ENCODE peak calls at places on chromosomes 3 and 15, in ten cellular contexts. L, X, A, U, S, G, E, Z, Q and J are unnamed samples.

GRCh38 chr15:80179025-80179759 is 26.4 kb downstream of the FAH start:
- DNase-seq in E (no peak), Z (peak), Q (no peak), U (peak), L (peak), S (no peak), G (peak), X (no peak), A (no peak), J (peak)

GRCh38 chr15:22877607-22878006 is 39.1 kb downstream of the NIPA2 start:
- DNase-seq in U (no peak), G (no peak), Z (no peak), S (no peak), A (no peak), Q (no peak), X (no peak), L (no peak), E (no peak), J (no peak)

GRCh38 chr3:98027084-98027445 is 8.1 kb downstream of the GABRR3 start:
- DNase-seq in E (no peak), S (no peak), G (no peak), L (peak), Q (no peak), Z (no peak), A (no peak), X (no peak), U (no peak), J (peak)

GRCh38 chr3:169432692-169433432 is 230.7 kb downstream of the MECOM start:
- DNase-seq in L (no peak), A (no peak), G (no peak), Z (no peak), X (no peak), Q (no peak), S (no peak), E (no peak), U (no peak), J (no peak)

GRCh38 chr3:107985496-107985895 is 105.3 kb downstream of the CD47 start:
- DNase-seq in Q (no peak), S (no peak), E (no peak), X (no peak), Z (no peak), U (no peak), G (no peak), L (no peak), A (no peak), J (no peak)

GRCh38 chr15:82681371-82681770 is 28.3 kb downstream of the AP3B2 start:
- DNase-seq in E (no peak), X (no peak), U (no peak), S (no peak), L (no peak), A (no peak), Q (no peak), Z (no peak), G (no peak), J (no peak)

GRCh38 chr15:82689147-82689546 is 20.5 kb downstream of the AP3B2 start:
- DNase-seq in U (no peak), E (no peak), S (no peak), A (no peak), L (no peak), Q (no peak), Z (no peak), G (no peak), X (no peak), J (no peak)

GRCh38 chr3:193846569-193846968 is 253.6 kb downstream of the OPA1 start:
- DNase-seq in E (no peak), X (no peak), G (no peak), L (no peak), Z (no peak), A (no peak), U (no peak), S (no peak), Q (no peak), J (no peak)

GRCh38 chr3:16890605-16891333 is 6.0 kb downstream of the PLCL2 start:
- DNase-seq in E (no peak), L (no peak), Z (no peak), U (peak), A (no peak), G (peak), S (no peak), Q (no peak), X (no peak), J (no peak)

GRCh38 chr15:70875001-70875782 is 17.0 kb downstream of the THAP10 start:
- DNase-seq in Q (no peak), E (no peak), S (no peak), Z (peak), U (peak), X (no peak), L (peak), A (no peak), G (peak), J (peak)

GRCh38 chr15:94375997-94376396 is 144.6 kb downstream of the MCTP2 start:
- DNase-seq in A (no peak), S (no peak), Q (peak), X (no peak), Z (no peak), E (no peak), G (no peak), U (no peak), L (no peak), J (no peak)
- TF ChIP-seq CTCF in A (no peak), S (no peak), Q (no peak), X (peak), Z (peak), E (peak), G (no peak), U (no peak), L (no peak), J (no peak)

GRCh38 chr3:110243081-110243480 is 828.5 kb upstream of the NECTIN3 start:
- DNase-seq in X (no peak), A (no peak), U (peak), G (peak), L (peak), S (no peak), E (no peak), Q (no peak), Z (peak), J (peak)

GRCh38 chr3:110248666-110249065 is 823.0 kb upstream of the NECTIN3 start:
- DNase-seq in L (no peak), A (no peak), X (no peak), G (peak), Q (no peak), Z (peak), U (peak), S (no peak), E (no peak), J (peak)

GRCh38 chr3:110246796-110247369 is 824.7 kb upstream of the NECTIN3 start:
- DNase-seq in X (no peak), E (no peak), Z (no peak), S (no peak), A (no peak), L (peak), U (peak), Q (no peak), G (no peak), J (peak)
- TF ChIP-seq CTCF in X (no peak), E (no peak), Z (no peak), S (no peak), A (no peak), L (no peak), U (no peak), Q (no peak), G (no peak), J (no peak)

GRCh38 chr15:86235667-86236066 is 156.0 kb downstream of the AGBL1 start:
- DNase-seq in S (no peak), Q (no peak), G (no peak), E (no peak), X (no peak), L (no peak), A (no peak), Z (no peak), U (no peak), J (no peak)

GRCh38 chr15:86229306-86229705 is 149.6 kb downstream of the AGBL1 start:
- DNase-seq in U (no peak), X (no peak), Z (no peak), S (no peak), L (no peak), A (no peak), E (no peak), Q (no peak), G (no peak), J (no peak)

GRCh38 chr15:86236721-86237121 is 157.1 kb downstream of the AGBL1 start:
- DNase-seq in E (no peak), X (peak), A (no peak), Q (peak), U (no peak), L (no peak), Z (no peak), G (no peak), S (no peak), J (no peak)

GRCh38 chr15:86229966-86230365 is 150.3 kb downstream of the AGBL1 start:
- DNase-seq in L (no peak), A (no peak), U (no peak), E (no peak), Z (no peak), Q (no peak), G (no peak), S (no peak), X (no peak), J (no peak)

GRCh38 chr15:86231864-86232801 is 152.5 kb downstream of the AGBL1 start:
- DNase-seq in X (peak), A (no peak), Q (peak), E (no peak), U (peak), G (peak), S (peak), L (peak), Z (peak), J (peak)
- TF ChIP-seq CTCF in X (peak), A (peak), Q (peak), E (peak), U (peak), G (peak), S (peak), L (peak), Z (peak), J (peak)

GRCh38 chr3:129441782-129442181 is 1.8 kb downstream of the IFT122 start:
- DNase-seq in Z (peak), E (peak), X (no peak), Q (no peak), S (no peak), L (peak), A (no peak), U (peak), G (peak), J (peak)
- TF ChIP-seq CTCF in Z (peak), E (no peak), X (no peak), Q (no peak), S (no peak), L (peak), A (no peak), U (peak), G (no peak), J (peak)

DNA sequence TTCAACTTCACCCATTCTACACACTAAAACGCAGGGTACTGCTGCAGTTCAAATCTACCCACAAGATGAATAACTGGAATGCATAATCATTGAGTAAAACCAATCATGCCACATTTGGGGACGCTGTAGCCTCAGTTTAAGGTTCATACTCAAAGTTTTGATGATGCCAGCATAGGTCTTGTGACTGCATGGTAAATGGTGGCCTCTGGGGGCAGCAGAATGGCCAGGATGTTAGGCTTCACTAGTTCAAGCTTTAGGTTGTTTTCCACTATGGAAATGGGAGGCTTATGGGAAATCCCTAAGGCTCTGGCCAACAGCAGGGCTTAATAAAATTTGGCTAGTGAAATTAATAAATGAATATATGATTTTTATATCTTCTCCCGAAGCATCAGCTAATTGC is 104.3 kb upstream of the TSC22D2 start:
- DNase-seq in X (no peak), E (no peak), Q (peak), A (no peak), S (no peak), L (no peak), G (no peak), Z (no peak), U (peak), J (no peak)
- TF ChIP-seq CTCF in X (peak), E (peak), Q (peak), A (peak), S (no peak), L (peak), G (peak), Z (peak), U (peak), J (peak)

GRCh38 chr3:188929138-188929537 is 242.6 kb upstream of the TPRG1 start:
- DNase-seq in A (no peak), S (no peak), Q (no peak), E (no peak), G (no peak), X (no peak), L (peak), Z (no peak), U (no peak), J (no peak)
- TF ChIP-seq CTCF in A (no peak), S (peak), Q (no peak), E (peak), G (peak), X (peak), L (no peak), Z (peak), U (peak), J (peak)

DNA sequence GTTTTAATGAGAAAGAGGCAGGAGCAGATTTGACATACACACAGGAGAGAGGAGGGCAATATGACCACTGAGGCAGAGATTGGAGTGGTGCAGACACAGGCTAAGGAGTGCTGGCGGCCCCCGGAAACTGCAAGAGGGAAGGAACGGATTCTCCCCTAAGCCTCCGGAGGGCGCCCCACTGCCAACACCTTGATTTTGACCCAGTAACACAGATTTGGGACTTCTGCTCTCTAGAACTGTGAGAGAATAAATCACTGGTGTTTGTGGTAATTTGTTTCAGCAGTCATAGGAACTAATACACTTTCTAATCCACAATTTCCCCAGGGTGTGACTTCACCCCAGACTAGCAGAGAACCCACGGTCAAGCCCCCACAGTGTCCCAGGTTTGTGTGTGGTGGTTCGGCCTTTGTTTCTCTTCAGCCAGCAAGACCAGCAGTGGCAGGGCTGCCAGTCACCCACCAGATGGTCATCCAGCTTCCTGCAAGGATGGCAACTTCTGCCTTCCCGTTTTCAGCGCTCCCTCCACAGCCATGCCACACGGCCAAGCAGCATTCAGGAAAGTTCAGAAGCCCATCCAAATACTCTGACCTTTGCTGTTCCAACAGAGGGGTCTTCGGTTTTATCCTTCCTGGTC is 23.6 kb upstream of the TSPAN3 start:
- DNase-seq in S (no peak), G (no peak), X (peak), Z (no peak), Q (peak), E (no peak), A (no peak), L (no peak), U (no peak), J (no peak)
- TF ChIP-seq CTCF in S (no peak), G (peak), X (peak), Z (peak), Q (no peak), E (peak), A (no peak), L (peak), U (peak), J (peak)